ENCODE peak calls at places on chromosome 22, in ten cellular contexts. H is activated gamma-delta T cell treated with Interleukin-2 at 50 U/mL for 16 hours; F is activated CD4-positive, alpha-beta T cell treated with anti-CD3 and anti-CD28 coated beads for 36 hours; A is fibroblast of the conjunctiva; X is dorsolateral prefrontal cortex; N is osteocyte; Y is SHP77; C is hypothalamus; W is ELR; B is CD4-positive, alpha-beta memory T cell. E is an unnamed sample.

GRCh38 chr22:23183107-23183698 is 2.9 kb downstream of the BCR start:
- DNase-seq in H (no peak), F (peak; percentile 17), A (peak; percentile 17), X (peak; percentile 48), N (no peak), Y (peak; percentile 23), C (no peak), W (peak; percentile 52), B (no peak), E (peak; percentile 60)

GRCh38 chr22:20990184-20991180 is 8.4 kb downstream of the LZTR1 start:
- DNase-seq in H (no peak), F (no peak), A (no peak), X (no peak), N (no peak), Y (no peak), C (no peak), W (no peak), B (no peak), E (no peak)

GRCh38 chr22:29635734-29636357 is 32.4 kb downstream of the NF2 start:
- DNase-seq in H (no peak), F (no peak), A (peak; percentile 57), X (no peak), N (no peak), Y (peak; percentile 30), C (no peak), W (peak; percentile 73), B (peak; percentile 24), E (no peak)

GRCh38 chr22:38016182-38017078 is 32.1 kb upstream of the SOX10 start:
- DNase-seq in H (no peak), F (no peak), A (no peak), X (peak; percentile 91), N (no peak), Y (no peak), C (peak; percentile 74), W (no peak), B (no peak), E (no peak)

GRCh38 chr22:40479887-40480538 is 109.6 kb downstream of the SGSM3 start:
- DNase-seq in H (no peak), F (no peak), A (no peak), X (no peak), N (no peak), Y (no peak), C (no peak), W (peak; percentile 57), B (no peak), E (no peak)

GRCh38 chr22:45460288-45461109 is 42.2 kb upstream of the FBLN1 start:
- DNase-seq in H (no peak), F (no peak), A (peak; percentile 92), X (no peak), N (no peak), Y (no peak), C (no peak), W (no peak), B (no peak), E (no peak)

GRCh38 chr22:43182726-43183125 is 4.2 kb downstream of the TTLL12 start:
- DNase-seq in H (no peak), F (no peak), A (no peak), X (no peak), N (no peak), Y (no peak), C (no peak), W (no peak), B (no peak), E (no peak)

GRCh38 chr22:28012811-28013460 is 93.9 kb upstream of the PITPNB start:
- DNase-seq in H (no peak), F (no peak), A (no peak), X (no peak), N (no peak), Y (no peak), C (no peak), W (no peak), B (no peak), E (no peak)

GRCh38 chr22:38900677-38901076 is 28.7 kb upstream of the CBX6 start:
- DNase-seq in H (no peak), F (no peak), A (no peak), X (no peak), N (no peak), Y (no peak), C (no peak), W (no peak), B (peak; percentile 30), E (no peak)

E was measured in skeletal muscle cell.